ENCODE peak calls at places on chromosome 10, in seven cellular contexts. D is GM23248, T is HL-60, V is heart right ventricle, M is left ventricle myocardium inferior, F is transverse colon, R is lower lobe of right lung. J is an unnamed sample.

GRCh38 chr10:53697038-53697437 is 924.5 kb upstream of the MBL2 start:
- DNase-seq in F (no peak), T (no peak), D (no peak), R (no peak), V (no peak), M (no peak), J (peak; percentile 50)

GRCh38 chr10:101732096-101732495 is 37.1 kb upstream of the FBXW4 start:
- DNase-seq in R (no peak), M (no peak), V (no peak), F (no peak), T (no peak), D (no peak), J (no peak)

GRCh38 chr10:8758029-8758428 is 703.5 kb downstream of the GATA3 start:
- DNase-seq in M (no peak), F (no peak), D (no peak), V (no peak), T (no peak), R (no peak), J (peak; percentile 36)

GRCh38 chr10:93080350-93081046 is 6.8 kb downstream of the CYP26A1 start:
- DNase-seq in F (peak; percentile 52), T (peak; percentile 45), M (peak; percentile 36), D (peak; percentile 66), R (peak; percentile 60), V (peak; percentile 27), J (peak; percentile 36)

GRCh38 chr10:104396581-104396980 is 42.9 kb downstream of the CFAP58 start:
- DNase-seq in M (no peak), R (no peak), T (no peak), D (no peak), F (no peak), V (no peak), J (no peak)

GRCh38 chr10:22766693-22767092 is 52.3 kb upstream of the PIP4K2A start:
- DNase-seq in D (no peak), M (no peak), T (no peak), F (no peak), R (no peak), V (no peak), J (no peak)

GRCh38 chr10:95400789-95401188 is 110.0 kb upstream of the PDLIM1 start:
- DNase-seq in V (no peak), R (peak; percentile 72), F (no peak), M (no peak), T (no peak), D (no peak), J (no peak)

GRCh38 chr10:546971-547590 is 142.4 kb downstream of the DIP2C start:
- DNase-seq in V (no peak), R (no peak), T (peak; percentile 1), D (peak; percentile 18), M (no peak), F (no peak), J (no peak)

GRCh38 chr10:102246261-102246660 is 929 bp downstream of the GBF1 start:
- DNase-seq in R (no peak), T (no peak), V (no peak), D (peak; percentile 64), F (no peak), M (no peak), J (peak; percentile 44)

GRCh38 chr10:72719941-72720592 is 28.1 kb downstream of the MCU start:
- DNase-seq in T (no peak), R (no peak), V (no peak), F (no peak), D (no peak), M (no peak), J (no peak)

DNA sequence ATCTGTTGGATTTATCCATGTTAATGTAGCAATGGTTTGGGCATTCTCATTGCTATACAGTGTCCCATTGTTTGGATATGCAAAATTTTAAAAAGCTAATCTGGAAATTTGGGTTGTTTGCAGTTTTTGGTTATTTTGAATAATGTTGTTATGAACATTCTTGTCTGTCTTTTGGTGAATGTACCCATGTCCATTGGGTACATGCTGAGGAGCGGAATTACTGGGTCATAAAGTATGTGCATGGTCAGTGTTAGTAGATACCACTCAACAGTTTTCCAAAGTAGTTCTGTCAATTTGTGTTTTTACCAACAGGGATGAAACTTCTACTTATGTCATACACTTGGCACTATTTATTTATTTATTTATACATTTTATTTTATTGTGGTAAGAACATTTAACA is 153.9 kb downstream of the LRMDA start:
- DNase-seq in R (no peak), T (no peak), D (no peak), F (no peak), V (no peak), M (no peak), J (no peak)
- H3K27ac ChIP-seq in R (no peak overlapping the region), T (no peak overlapping the region), D (no peak overlapping the region), F (no peak overlapping the region), V (no peak overlapping the region), M (no peak overlapping the region), J (no peak overlapping the region)

GRCh38 chr10:68336952-68337351 is 4.2 kb upstream of the PBLD start:
- DNase-seq in V (no peak), F (no peak), M (no peak), R (no peak), T (no peak), D (no peak), J (no peak)
- H3K4me3 ChIP-seq in V (peak overlapping the region; percentile 88), F (no peak overlapping the region), M (peak overlapping the region; percentile 94), R (no peak overlapping the region), T (no peak overlapping the region), D (peak overlapping the region; percentile 99), J (peak overlapping the region; percentile 6)

GRCh38 chr10:122957474-122957873 is 3.4 kb upstream of the C10orf88 start:
- DNase-seq in V (no peak), R (no peak), D (no peak), T (no peak), F (no peak), M (no peak), J (no peak)

GRCh38 chr10:122955892-122956291 is 1.9 kb upstream of the C10orf88 start:
- DNase-seq in D (no peak), R (no peak), M (no peak), F (no peak), T (no peak), V (no peak), J (no peak)

GRCh38 chr10:122949296-122949695 is 4.7 kb downstream of the C10orf88 start:
- DNase-seq in V (no peak), M (no peak), R (no peak), D (no peak), T (no peak), F (no peak), J (no peak)

GRCh38 chr10:122953827-122954730 is at the start of gene C10orf88:
- DNase-seq in R (peak; percentile 98), T (peak; percentile 98), V (peak; percentile 98), M (peak; percentile 97), D (peak; percentile 98), F (peak; percentile 97), J (peak; percentile 96)

GRCh38 chr10:122954731-122955050 is 664 bp upstream of the C10orf88 start:
- DNase-seq in F (no peak), M (peak; percentile 16), R (peak; percentile 45), T (no peak), V (no peak), D (no peak), J (no peak)
- H3K27ac ChIP-seq in F (no peak overlapping the region), M (peak overlapping the region; percentile 79), R (peak overlapping the region; percentile 79), T (peak overlapping the region; percentile 56), V (no peak overlapping the region), D (no peak overlapping the region), J (no peak overlapping the region)

DNA sequence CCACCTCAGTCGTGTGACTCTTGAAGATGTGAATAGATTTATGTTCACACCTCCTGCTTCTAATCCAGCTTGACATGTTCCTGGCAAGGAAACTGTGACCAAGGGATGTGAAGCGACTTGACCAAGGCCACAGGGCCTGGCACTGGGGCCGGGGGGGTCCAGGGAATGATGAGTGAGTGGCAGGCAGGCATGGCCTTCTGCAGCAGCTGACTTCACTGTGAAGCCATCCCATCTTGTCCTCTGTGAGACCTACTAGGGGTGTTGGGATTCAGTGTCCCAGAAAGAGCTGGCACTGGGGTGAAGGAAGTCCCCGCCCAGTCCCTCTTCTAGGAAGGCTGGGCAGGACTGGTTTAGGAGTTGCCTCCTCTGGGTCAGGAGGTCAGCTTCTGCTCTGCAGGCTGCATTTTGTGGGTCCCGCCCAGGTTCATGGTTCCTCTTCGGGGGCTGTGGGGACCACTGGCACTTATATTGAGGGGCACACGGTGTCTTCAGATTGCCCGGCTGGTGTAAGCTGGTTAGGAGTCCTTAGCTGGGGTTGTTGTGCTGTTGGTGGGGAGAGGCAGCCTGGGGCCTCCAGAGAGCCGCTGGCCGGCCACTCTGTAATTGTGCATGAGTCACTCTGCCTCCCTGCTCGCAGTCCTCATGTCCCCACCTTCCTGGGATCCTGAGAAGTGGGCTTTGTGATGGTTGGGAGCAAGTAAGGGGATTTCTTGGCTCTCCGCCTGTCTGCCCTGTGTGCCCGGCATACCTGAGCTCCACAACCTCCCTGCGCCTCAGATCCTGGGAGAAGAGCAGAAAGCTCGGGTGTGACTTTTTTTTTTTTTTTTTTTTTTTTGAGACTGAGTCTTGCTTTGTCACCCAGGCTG is 11.0 kb downstream of the ZMIZ1 start:
- DNase-seq in T (no peak), D (peak; percentile 91), R (peak; percentile 62), M (peak; percentile 67), V (peak; percentile 62), F (peak; percentile 50), J (peak; percentile 68)
- H3K4me3 ChIP-seq in T (no peak overlapping the region), D (peak overlapping the region; percentile 30), R (no peak overlapping the region), M (peak overlapping the region; percentile 20), V (no peak overlapping the region), F (no peak overlapping the region), J (no peak overlapping the region)

DNA sequence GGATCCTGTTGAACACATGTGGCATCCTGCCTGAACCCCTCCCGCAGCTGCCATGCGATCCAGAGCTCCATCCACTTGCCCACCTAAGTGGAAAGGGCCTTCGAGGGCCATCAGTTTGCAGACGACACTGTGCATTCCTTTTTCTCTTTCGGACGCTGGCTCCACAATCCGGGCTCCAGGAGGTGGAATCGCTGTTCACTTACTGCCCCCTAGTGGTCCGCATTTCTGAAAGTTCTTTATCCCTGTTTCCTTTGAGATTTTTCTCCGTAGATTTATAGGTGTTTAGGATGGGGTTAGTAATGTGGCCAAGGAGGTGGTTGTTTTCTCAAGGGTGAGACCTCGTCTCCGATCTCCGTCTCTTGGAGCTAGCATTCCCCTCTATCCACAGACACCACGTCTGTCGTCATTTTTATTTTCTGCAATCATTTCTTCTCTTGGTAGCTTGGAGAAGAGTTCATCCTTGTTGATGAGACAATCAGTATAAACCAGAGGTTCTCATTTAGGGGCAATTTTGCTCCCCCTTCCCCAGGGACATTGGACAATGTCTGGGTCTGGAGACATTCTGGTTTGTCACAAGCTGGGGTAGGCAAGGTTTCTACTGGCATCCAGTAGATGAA is 204.6 kb downstream of the ARHGAP21 start:
- DNase-seq in F (peak; percentile 56), V (peak; percentile 18), M (peak; percentile 28), R (peak; percentile 48), T (peak; percentile 1), D (peak; percentile 79), J (peak; percentile 36)
- H3K27ac ChIP-seq in F (no peak overlapping the region), V (peak overlapping the region; percentile 2), M (peak overlapping the region; percentile 32), R (no peak overlapping the region), T (no peak overlapping the region), D (no peak overlapping the region), J (no peak overlapping the region)

DNA sequence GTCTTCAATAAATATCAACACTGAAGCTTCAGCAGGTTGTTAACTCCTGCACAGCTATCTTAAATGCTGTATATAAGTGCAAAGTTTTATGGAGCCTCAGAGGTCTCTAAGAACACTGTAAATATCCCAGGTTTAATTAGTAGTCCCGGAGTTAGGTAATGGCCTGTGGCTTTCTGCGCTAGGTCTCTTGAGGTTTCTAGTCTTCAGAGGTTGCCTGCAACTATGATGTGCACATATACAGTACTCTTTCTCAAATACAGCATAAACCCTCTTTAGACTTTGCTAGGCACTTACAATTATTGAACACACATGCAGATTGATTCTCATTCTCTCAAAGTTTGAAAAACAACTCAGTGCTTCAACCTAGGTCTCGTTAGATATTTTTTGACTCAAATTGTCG is 2.3 kb downstream of the KLLN start:
- DNase-seq in V (no peak), M (no peak), F (no peak), T (peak; percentile 60), R (no peak), D (no peak), J (no peak)
- H3K4me3 ChIP-seq in V (peak overlapping the region; percentile 85), M (peak overlapping the region; percentile 86), F (no peak overlapping the region), T (peak overlapping the region; percentile 86), R (peak overlapping the region; percentile 95), D (peak overlapping the region; percentile 98), J (peak overlapping the region; percentile 97)

GRCh38 chr10:114356786-114357588 is 47.3 kb downstream of the AFAP1L2 start:
- DNase-seq in T (no peak), R (no peak), D (peak; percentile 7), F (no peak), M (no peak), V (no peak), J (peak; percentile 91)
- H3K27ac ChIP-seq in T (no peak overlapping the region), R (no peak overlapping the region), D (no peak overlapping the region), F (peak overlapping the region; percentile 11), M (peak overlapping the region; percentile 11), V (no peak overlapping the region), J (peak overlapping the region; percentile 41)

J was measured in astrocyte.